ENCODE peak calls at places on chromosomes 16 and 17, in five cellular contexts. H, I, L, T and X are unnamed samples.

GRCh38 chr17:41480581-41480980 is 370 bp downstream of the KRT35 start:
- DNase-seq in H (no peak), I (no peak), L (no peak), T (no peak), X (no peak)

GRCh38 chr16:50301626-50302471 is 35.5 kb downstream of the ADCY7 start:
- DNase-seq in H (no peak), I (no peak), L (no peak), T (peak; percentile 55), X (peak; percentile 76)

GRCh38 chr17:50559674-50560184 is 786 bp upstream of the CACNA1G start:
- DNase-seq in H (no peak), I (peak; percentile 60), L (no peak), T (no peak), X (peak; percentile 55)

GRCh38 chr16:1470543-1471251 is 4.1 kb downstream of the CLCN7 start:
- DNase-seq in H (no peak), I (no peak), L (no peak), T (no peak), X (no peak)

GRCh38 chr17:61159415-61159814 is 240.2 kb upstream of the TBX2 start:
- DNase-seq in H (no peak), I (no peak), L (no peak), T (no peak), X (no peak)

GRCh38 chr16:86403541-86404163 is 106.7 kb upstream of the FOXF1 start:
- DNase-seq in H (no peak), I (no peak), L (no peak), T (peak; percentile 23), X (peak; percentile 26)

GRCh38 chr17:65559802-65560627 is 1.4 kb downstream of the AXIN2 start:
- DNase-seq in H (no peak), I (peak; percentile 49), L (peak; percentile 46), T (no peak), X (no peak)

GRCh38 chr17:69179227-69179952 is 37.7 kb upstream of the ABCA6 start:
- DNase-seq in H (no peak), I (no peak), L (no peak), T (peak; percentile 3), X (peak; percentile 87)

GRCh38 chr16:75104836-75105235 is 11.7 kb downstream of the LDHD start:
- DNase-seq in H (no peak), I (no peak), L (no peak), T (no peak), X (no peak)

GRCh38 chr16:46621006-46621629 is at the start of gene SHCBP1:
- DNase-seq in H (peak; percentile 62), I (peak; percentile 83), L (peak; percentile 82), T (peak; percentile 85), X (peak; percentile 89)

GRCh38 chr16:72950669-72951068 is 97.3 kb downstream of the ZFHX3 start:
- DNase-seq in H (no peak), I (no peak), L (no peak), T (no peak), X (no peak)

GRCh38 chr17:81179861-81180260 is 13.8 kb upstream of the AATK start:
- DNase-seq in H (no peak), I (no peak), L (no peak), T (no peak), X (no peak)

GRCh38 chr16:66382966-66383299 is 16.4 kb downstream of the CDH5 start:
- DNase-seq in H (no peak), I (no peak), L (no peak), T (peak; percentile 70), X (peak; percentile 96)

GRCh38 chr17:63474914-63475460 is 1.9 kb upstream of the ACE start:
- DNase-seq in H (peak; percentile 12), I (no peak), L (no peak), T (no peak), X (no peak)

GRCh38 chr17:7208754-7209460 is 10.7 kb downstream of the DLG4 start:
- DNase-seq in H (no peak), I (no peak), L (no peak), T (no peak), X (no peak)

GRCh38 chr16:57265850-57266530 is 18.5 kb downstream of the PLLP start:
- DNase-seq in H (peak; percentile 27), I (no peak), L (no peak), T (no peak), X (peak; percentile 87)

GRCh38 chr16:20875358-20875656 is 24.9 kb downstream of the DCUN1D3 start:
- DNase-seq in H (no peak), I (no peak), L (no peak), T (no peak), X (no peak)

GRCh38 chr16:1973461-1974156 is 1.8 kb downstream of the TBL3 start:
- DNase-seq in H (no peak), I (no peak), L (no peak), T (no peak), X (no peak)

GRCh38 chr16:88872650-88873331 is 6.3 kb upstream of the PABPN1L start:
- DNase-seq in H (no peak), I (no peak), L (no peak), T (no peak), X (no peak)

GRCh38 chr16:69384974-69385373 is 833 bp downstream of the TERF2 start:
- DNase-seq in H (no peak), I (no peak), L (no peak), T (no peak), X (no peak)

GRCh38 chr17:66835476-66835875 is 559 bp downstream of the CACNG5 start:
- DNase-seq in H (no peak), I (no peak), L (no peak), T (no peak), X (no peak)

GRCh38 chr17:17575360-17576251 is 15.9 kb downstream of the PEMT start:
- DNase-seq in H (no peak), I (no peak), L (no peak), T (no peak), X (peak; percentile 77)

GRCh38 chr17:9898812-9899211 is 6.3 kb downstream of the RCVRN start:
- DNase-seq in H (no peak), I (no peak), L (no peak), T (no peak), X (no peak)

GRCh38 chr17:83179811-83180210 is 100.4 kb downstream of the METRNL start:
- DNase-seq in H (no peak), I (no peak), L (no peak), T (no peak), X (no peak)

GRCh38 chr17:8256691-8257090 is 7.6 kb downstream of the PFAS start:
- DNase-seq in H (no peak), I (no peak), L (no peak), T (no peak), X (no peak)

GRCh38 chr17:19460695-19461094 is 49.7 kb downstream of the RNF112 start:
- DNase-seq in H (no peak), I (no peak), L (no peak), T (no peak), X (no peak)

GRCh38 chr17:1515640-1516402 is 591 bp downstream of the INPP5K start:
- DNase-seq in H (no peak), I (peak; percentile 55), L (peak; percentile 42), T (peak; percentile 83), X (peak; percentile 82)